ENCODE peak calls at places on chromosomes 5 and 9, in five cellular contexts. A is islet precursor cell, Z is GM12891, O is DMS 273 treated with DMSO at 0.1 percent for 48 hours, P is T-helper 17 cell. R is an unnamed sample.

GRCh38 chr5:59124983-59125960 is 542.4 kb downstream of the RAB3C start:
- DNase-seq in A (peak; percentile 79), O (no peak), Z (no peak), P (no peak), R (no peak)

GRCh38 chr9:114462791-114463190 is 42.5 kb downstream of the WHRN start:
- DNase-seq in Z (no peak), A (peak; percentile 20), O (no peak), P (no peak), R (no peak)

GRCh38 chr9:77030045-77030444 is 10.6 kb downstream of the FOXB2 start:
- DNase-seq in Z (no peak), O (no peak), P (no peak), A (no peak), R (no peak)

GRCh38 chr5:1017691-1018455 is 9.3 kb downstream of the NKD2 start:
- DNase-seq in A (no peak), O (no peak), Z (no peak), P (no peak), R (no peak)

GRCh38 chr5:5369051-5369450 is 53.4 kb upstream of the ICE1 start:
- DNase-seq in P (no peak), A (no peak), Z (no peak), O (no peak), R (no peak)

GRCh38 chr5:75057551-75057950 is 5.2 kb upstream of the GCNT4 start:
- DNase-seq in O (no peak), P (no peak), Z (no peak), A (no peak), R (no peak)

GRCh38 chr5:81762401-81762800 is 11.5 kb upstream of the SSBP2 start:
- DNase-seq in O (no peak), A (no peak), Z (no peak), P (no peak), R (no peak)

GRCh38 chr5:116216246-116216645 is 131.4 kb downstream of the COMMD10 start:
- DNase-seq in O (no peak), Z (no peak), P (no peak), A (no peak), R (no peak)

GRCh38 chr5:132747064-132747692 is at the start of gene CCNI2:
- DNase-seq in A (peak; percentile 91), O (no peak), P (peak; percentile 53), Z (peak; percentile 48), R (peak; percentile 48)

GRCh38 chr9:104808030-104808614 is 44.2 kb downstream of the NIPSNAP3B start:
- DNase-seq in P (no peak), O (no peak), Z (no peak), A (peak; percentile 41), R (no peak)

GRCh38 chr5:139684881-139685749 is 37.0 kb downstream of the CXXC5 start:
- DNase-seq in A (no peak), P (no peak), Z (no peak), O (peak; percentile 66), R (no peak)

GRCh38 chr5:117475925-117476324 is 901.3 kb upstream of the SEMA6A start:
- DNase-seq in A (no peak), O (no peak), Z (no peak), P (no peak), R (no peak)

GRCh38 chr5:108529381-108529780 is 147.5 kb upstream of the FBXL17 start:
- DNase-seq in P (no peak), A (no peak), Z (no peak), O (no peak), R (no peak)

GRCh38 chr5:128579111-128579510 is 41.1 kb upstream of the FBN2 start:
- DNase-seq in O (no peak), A (no peak), P (no peak), Z (no peak), R (no peak)

GRCh38 chr5:88934401-88934800 is 51.4 kb upstream of the MEF2C start:
- DNase-seq in O (no peak), A (no peak), Z (no peak), P (no peak), R (no peak)

GRCh38 chr5:16929347-16929746 is 6.7 kb downstream of the MYO10 start:
- DNase-seq in Z (no peak), P (no peak), A (no peak), O (no peak), R (no peak)

GRCh38 chr5:91875133-91875779 is 492.1 kb upstream of the ARRDC3 start:
- DNase-seq in A (no peak), Z (no peak), P (no peak), O (no peak), R (no peak)

GRCh38 chr5:116506448-116506847 is 68.2 kb downstream of the SEMA6A start:
- DNase-seq in O (no peak), Z (no peak), P (no peak), A (no peak), R (no peak)

GRCh38 chr5:14698495-14698894 is 34.0 kb downstream of the OTULIN start:
- DNase-seq in Z (no peak), P (no peak), A (no peak), O (no peak), R (no peak)

GRCh38 chr9:122134822-122135528 is 24.6 kb downstream of the NDUFA8 start:
- DNase-seq in P (no peak), A (peak; percentile 81), Z (no peak), O (no peak), R (no peak)

GRCh38 chr5:31809037-31809910 is 170.3 kb downstream of the PDZD2 start:
- DNase-seq in A (peak; percentile 93), P (no peak), Z (peak; percentile 46), O (peak; percentile 57), R (no peak)

GRCh38 chr5:17000296-17000939 is 64.3 kb upstream of the MYO10 start:
- DNase-seq in O (no peak), P (no peak), A (no peak), Z (no peak), R (no peak)

GRCh38 chr9:6247266-6247665 is 31.7 kb downstream of the IL33 start:
- DNase-seq in O (no peak), A (no peak), Z (no peak), P (no peak), R (no peak)

GRCh38 chr9:126293522-126293889 is 33.1 kb upstream of the MVB12B start:
- DNase-seq in Z (no peak), A (no peak), P (no peak), O (no peak), R (no peak)

GRCh38 chr9:132162764-132163456 is 1.1 kb downstream of the NTNG2 start:
- DNase-seq in A (no peak), O (no peak), P (no peak), Z (no peak), R (no peak)

GRCh38 chr9:136728080-136728547 is 14.6 kb downstream of the LCN10 start:
- DNase-seq in A (peak; percentile 89), Z (peak; percentile 98), P (peak; percentile 95), O (peak; percentile 31), R (peak; percentile 88)

GRCh38 chr9:124696101-124696500 is 75.0 kb downstream of the NR6A1 start:
- DNase-seq in O (no peak), Z (no peak), P (no peak), A (no peak), R (no peak)

GRCh38 chr9:131995382-131995781 is 84.3 kb downstream of the MED27 start:
- DNase-seq in O (no peak), P (no peak), Z (no peak), A (no peak), R (no peak)

GRCh38 chr9:27145143-27145542 is 36.1 kb downstream of the TEK start:
- DNase-seq in O (no peak), A (no peak), Z (no peak), P (no peak), R (no peak)

GRCh38 chr9:129888085-129888808 is 53.0 kb downstream of the USP20 start:
- DNase-seq in O (no peak), P (peak; percentile 81), Z (peak; percentile 63), A (peak; percentile 62), R (peak; percentile 64)

GRCh38 chr9:68619636-68620035 is 79.0 kb upstream of the TMEM252 start:
- DNase-seq in P (no peak), Z (no peak), O (no peak), A (no peak), R (no peak)

GRCh38 chr9:88814521-88815101 is 176.7 kb upstream of the S1PR3 start:
- DNase-seq in O (no peak), A (no peak), Z (no peak), P (no peak), R (no peak)

GRCh38 chr5:109258755-109259154 is 151.0 kb downstream of the PJA2 start:
- DNase-seq in P (no peak), A (no peak), Z (no peak), O (no peak), R (no peak)

GRCh38 chr5:177130211-177131018 is 3.2 kb upstream of the NSD1 start:
- DNase-seq in O (no peak), Z (no peak), P (no peak), A (no peak), R (no peak)

GRCh38 chr9:78235296-78235770 is 542 bp upstream of the CEP78 start:
- DNase-seq in Z (no peak), P (no peak), A (no peak), O (no peak), R (no peak)

GRCh38 chr9:89363921-89364663 is 45.8 kb downstream of the SECISBP2 start:
- DNase-seq in Z (no peak), A (no peak), P (no peak), O (no peak), R (no peak)

GRCh38 chr9:131282688-131283422 is 6.5 kb upstream of the FAM78A start:
- DNase-seq in A (peak; percentile 73), P (no peak), Z (no peak), O (no peak), R (no peak)

GRCh38 chr9:96125624-96126023 is 176.4 kb downstream of the HSD17B3 start:
- DNase-seq in O (no peak), Z (no peak), P (no peak), A (no peak), R (no peak)

R was measured in effector CD8-positive, alpha-beta T cell.